ENCODE peak calls at places on chromosomes 1 and 21, in six cellular contexts. One of them, this sample, is unnamed.

GRCh38 chr1:40625476-40626382 is 39.8 kb downstream of the RIMS3 start:
- DNase-seq in adrenal gland: no peak
- DNase-seq in PC-3: peak
- DNase-seq in naive thymus-derived CD8-positive, alpha-beta T cell: no peak
- DNase-seq in stimulated activated CD8-positive, alpha-beta memory T cell treated with anti-CD3 and anti-CD28 coated beads, Interleukin-7, amount 100 ng/mL, for 1 hour: no peak
- DNase-seq in smooth muscle cell of the brain vasculature: no peak
- DNase-seq in this sample: no peak

GRCh38 chr1:68232354-68233148 is at the start of gene WLS:
- DNase-seq in naive thymus-derived CD8-positive, alpha-beta T cell: no peak
- DNase-seq in PC-3: peak
- DNase-seq in adrenal gland: peak
- DNase-seq in smooth muscle cell of the brain vasculature: peak
- DNase-seq in stimulated activated CD8-positive, alpha-beta memory T cell treated with anti-CD3 and anti-CD28 coated beads, Interleukin-7, amount 100 ng/mL, for 1 hour: no peak
- DNase-seq in this sample: peak

GRCh38 chr1:30668026-30668425 is 55.4 kb downstream of the MATN1 start:
- DNase-seq in adrenal gland: no peak
- DNase-seq in PC-3: peak
- DNase-seq in naive thymus-derived CD8-positive, alpha-beta T cell: no peak
- DNase-seq in stimulated activated CD8-positive, alpha-beta memory T cell treated with anti-CD3 and anti-CD28 coated beads, Interleukin-7, amount 100 ng/mL, for 1 hour: no peak
- DNase-seq in smooth muscle cell of the brain vasculature: no peak
- DNase-seq in this sample: peak

GRCh38 chr1:4626560-4627319 is 27.7 kb upstream of the AJAP1 start:
- DNase-seq in stimulated activated CD8-positive, alpha-beta memory T cell treated with anti-CD3 and anti-CD28 coated beads, Interleukin-7, amount 100 ng/mL, for 1 hour: no peak
- DNase-seq in adrenal gland: no peak
- DNase-seq in PC-3: no peak
- DNase-seq in naive thymus-derived CD8-positive, alpha-beta T cell: no peak
- DNase-seq in smooth muscle cell of the brain vasculature: no peak
- DNase-seq in this sample: no peak

GRCh38 chr1:93000751-93001175 is 39.5 kb upstream of the DIPK1A start:
- DNase-seq in PC-3: peak
- DNase-seq in naive thymus-derived CD8-positive, alpha-beta T cell: no peak
- DNase-seq in adrenal gland: no peak
- DNase-seq in stimulated activated CD8-positive, alpha-beta memory T cell treated with anti-CD3 and anti-CD28 coated beads, Interleukin-7, amount 100 ng/mL, for 1 hour: no peak
- DNase-seq in smooth muscle cell of the brain vasculature: no peak
- DNase-seq in this sample: no peak

GRCh38 chr1:176560681-176561080 is 97.7 kb downstream of the PAPPA2 start:
- DNase-seq in smooth muscle cell of the brain vasculature: no peak
- DNase-seq in adrenal gland: no peak
- DNase-seq in PC-3: no peak
- DNase-seq in stimulated activated CD8-positive, alpha-beta memory T cell treated with anti-CD3 and anti-CD28 coated beads, Interleukin-7, amount 100 ng/mL, for 1 hour: no peak
- DNase-seq in naive thymus-derived CD8-positive, alpha-beta T cell: no peak
- DNase-seq in this sample: no peak

GRCh38 chr1:161676958-161677689 is 14.2 kb downstream of the FCGR2B start:
- DNase-seq in adrenal gland: no peak
- DNase-seq in smooth muscle cell of the brain vasculature: no peak
- DNase-seq in naive thymus-derived CD8-positive, alpha-beta T cell: no peak
- DNase-seq in stimulated activated CD8-positive, alpha-beta memory T cell treated with anti-CD3 and anti-CD28 coated beads, Interleukin-7, amount 100 ng/mL, for 1 hour: no peak
- DNase-seq in PC-3: no peak
- DNase-seq in this sample: no peak

GRCh38 chr1:75345538-75346292 is 211.5 kb downstream of the LHX8 start:
- DNase-seq in PC-3: no peak
- DNase-seq in naive thymus-derived CD8-positive, alpha-beta T cell: no peak
- DNase-seq in stimulated activated CD8-positive, alpha-beta memory T cell treated with anti-CD3 and anti-CD28 coated beads, Interleukin-7, amount 100 ng/mL, for 1 hour: no peak
- DNase-seq in smooth muscle cell of the brain vasculature: no peak
- DNase-seq in adrenal gland: no peak
- DNase-seq in this sample: no peak

GRCh38 chr1:241396747-241397691 is 40.0 kb upstream of the RGS7 start:
- DNase-seq in stimulated activated CD8-positive, alpha-beta memory T cell treated with anti-CD3 and anti-CD28 coated beads, Interleukin-7, amount 100 ng/mL, for 1 hour: no peak
- DNase-seq in naive thymus-derived CD8-positive, alpha-beta T cell: no peak
- DNase-seq in PC-3: peak
- DNase-seq in smooth muscle cell of the brain vasculature: peak
- DNase-seq in adrenal gland: no peak
- DNase-seq in this sample: no peak

GRCh38 chr1:158181577-158181922 is 855 bp downstream of the CD1D start:
- DNase-seq in smooth muscle cell of the brain vasculature: no peak
- DNase-seq in adrenal gland: no peak
- DNase-seq in naive thymus-derived CD8-positive, alpha-beta T cell: no peak
- DNase-seq in stimulated activated CD8-positive, alpha-beta memory T cell treated with anti-CD3 and anti-CD28 coated beads, Interleukin-7, amount 100 ng/mL, for 1 hour: no peak
- DNase-seq in PC-3: no peak
- DNase-seq in this sample: no peak

GRCh38 chr1:7857951-7858350 is 5.1 kb upstream of the UTS2 start:
- DNase-seq in naive thymus-derived CD8-positive, alpha-beta T cell: no peak
- DNase-seq in smooth muscle cell of the brain vasculature: no peak
- DNase-seq in stimulated activated CD8-positive, alpha-beta memory T cell treated with anti-CD3 and anti-CD28 coated beads, Interleukin-7, amount 100 ng/mL, for 1 hour: no peak
- DNase-seq in adrenal gland: no peak
- DNase-seq in PC-3: peak
- DNase-seq in this sample: no peak

GRCh38 chr1:9183441-9183840 is 51.1 kb upstream of the H6PD start:
- DNase-seq in adrenal gland: no peak
- DNase-seq in stimulated activated CD8-positive, alpha-beta memory T cell treated with anti-CD3 and anti-CD28 coated beads, Interleukin-7, amount 100 ng/mL, for 1 hour: no peak
- DNase-seq in PC-3: no peak
- DNase-seq in naive thymus-derived CD8-positive, alpha-beta T cell: no peak
- DNase-seq in smooth muscle cell of the brain vasculature: no peak
- DNase-seq in this sample: no peak

GRCh38 chr1:9591669-9592509 is 3.2 kb downstream of the TMEM201 start:
- DNase-seq in adrenal gland: peak
- DNase-seq in PC-3: no peak
- DNase-seq in stimulated activated CD8-positive, alpha-beta memory T cell treated with anti-CD3 and anti-CD28 coated beads, Interleukin-7, amount 100 ng/mL, for 1 hour: no peak
- DNase-seq in naive thymus-derived CD8-positive, alpha-beta T cell: no peak
- DNase-seq in smooth muscle cell of the brain vasculature: no peak
- DNase-seq in this sample: no peak

GRCh38 chr1:15181564-15181963 is 28.0 kb downstream of the TMEM51 start:
- DNase-seq in naive thymus-derived CD8-positive, alpha-beta T cell: no peak
- DNase-seq in adrenal gland: no peak
- DNase-seq in smooth muscle cell of the brain vasculature: no peak
- DNase-seq in stimulated activated CD8-positive, alpha-beta memory T cell treated with anti-CD3 and anti-CD28 coated beads, Interleukin-7, amount 100 ng/mL, for 1 hour: no peak
- DNase-seq in PC-3: no peak
- DNase-seq in this sample: no peak

GRCh38 chr1:67323087-67323486 is 15.4 kb downstream of the IL12RB2 start:
- DNase-seq in naive thymus-derived CD8-positive, alpha-beta T cell: no peak
- DNase-seq in stimulated activated CD8-positive, alpha-beta memory T cell treated with anti-CD3 and anti-CD28 coated beads, Interleukin-7, amount 100 ng/mL, for 1 hour: no peak
- DNase-seq in smooth muscle cell of the brain vasculature: no peak
- DNase-seq in PC-3: no peak
- DNase-seq in adrenal gland: no peak
- DNase-seq in this sample: no peak

GRCh38 chr1:204075116-204075636 is 2.3 kb downstream of the SOX13 start:
- DNase-seq in adrenal gland: peak
- DNase-seq in stimulated activated CD8-positive, alpha-beta memory T cell treated with anti-CD3 and anti-CD28 coated beads, Interleukin-7, amount 100 ng/mL, for 1 hour: no peak
- DNase-seq in naive thymus-derived CD8-positive, alpha-beta T cell: no peak
- DNase-seq in PC-3: peak
- DNase-seq in smooth muscle cell of the brain vasculature: no peak
- DNase-seq in this sample: peak

GRCh38 chr1:152869808-152870419 is 8.2 kb upstream of the SMCP start:
- DNase-seq in smooth muscle cell of the brain vasculature: peak
- DNase-seq in adrenal gland: peak
- DNase-seq in naive thymus-derived CD8-positive, alpha-beta T cell: peak
- DNase-seq in stimulated activated CD8-positive, alpha-beta memory T cell treated with anti-CD3 and anti-CD28 coated beads, Interleukin-7, amount 100 ng/mL, for 1 hour: peak
- DNase-seq in PC-3: peak
- DNase-seq in this sample: peak

GRCh38 chr1:43659384-43659783 is 9.4 kb downstream of the KDM4A start:
- DNase-seq in naive thymus-derived CD8-positive, alpha-beta T cell: no peak
- DNase-seq in adrenal gland: no peak
- DNase-seq in smooth muscle cell of the brain vasculature: no peak
- DNase-seq in PC-3: no peak
- DNase-seq in stimulated activated CD8-positive, alpha-beta memory T cell treated with anti-CD3 and anti-CD28 coated beads, Interleukin-7, amount 100 ng/mL, for 1 hour: no peak
- DNase-seq in this sample: peak

GRCh38 chr1:56132520-56132919 is 446.8 kb downstream of the PLPP3 start:
- DNase-seq in adrenal gland: no peak
- DNase-seq in PC-3: no peak
- DNase-seq in smooth muscle cell of the brain vasculature: no peak
- DNase-seq in naive thymus-derived CD8-positive, alpha-beta T cell: no peak
- DNase-seq in stimulated activated CD8-positive, alpha-beta memory T cell treated with anti-CD3 and anti-CD28 coated beads, Interleukin-7, amount 100 ng/mL, for 1 hour: no peak
- DNase-seq in this sample: no peak

GRCh38 chr1:226599636-226600238 is 51.2 kb downstream of the STUM start:
- DNase-seq in adrenal gland: no peak
- DNase-seq in naive thymus-derived CD8-positive, alpha-beta T cell: no peak
- DNase-seq in smooth muscle cell of the brain vasculature: no peak
- DNase-seq in PC-3: no peak
- DNase-seq in stimulated activated CD8-positive, alpha-beta memory T cell treated with anti-CD3 and anti-CD28 coated beads, Interleukin-7, amount 100 ng/mL, for 1 hour: no peak
- DNase-seq in this sample: no peak

GRCh38 chr1:244865028-244865371 is 657 bp upstream of the HNRNPU start:
- DNase-seq in naive thymus-derived CD8-positive, alpha-beta T cell: no peak
- DNase-seq in stimulated activated CD8-positive, alpha-beta memory T cell treated with anti-CD3 and anti-CD28 coated beads, Interleukin-7, amount 100 ng/mL, for 1 hour: no peak
- DNase-seq in adrenal gland: peak
- DNase-seq in PC-3: no peak
- DNase-seq in smooth muscle cell of the brain vasculature: no peak
- DNase-seq in this sample: peak

GRCh38 chr1:180215856-180216625 is 14.0 kb upstream of the LHX4 start:
- DNase-seq in smooth muscle cell of the brain vasculature: no peak
- DNase-seq in naive thymus-derived CD8-positive, alpha-beta T cell: no peak
- DNase-seq in stimulated activated CD8-positive, alpha-beta memory T cell treated with anti-CD3 and anti-CD28 coated beads, Interleukin-7, amount 100 ng/mL, for 1 hour: no peak
- DNase-seq in PC-3: no peak
- DNase-seq in adrenal gland: no peak
- DNase-seq in this sample: no peak

GRCh38 chr1:114040273-114041043 is 61.2 kb downstream of the OLFML3 start:
- DNase-seq in PC-3: no peak
- DNase-seq in smooth muscle cell of the brain vasculature: no peak
- DNase-seq in stimulated activated CD8-positive, alpha-beta memory T cell treated with anti-CD3 and anti-CD28 coated beads, Interleukin-7, amount 100 ng/mL, for 1 hour: no peak
- DNase-seq in naive thymus-derived CD8-positive, alpha-beta T cell: no peak
- DNase-seq in adrenal gland: no peak
- DNase-seq in this sample: no peak

GRCh38 chr1:41498809-41499208 is 14.3 kb upstream of the EDN2 start:
- DNase-seq in smooth muscle cell of the brain vasculature: no peak
- DNase-seq in stimulated activated CD8-positive, alpha-beta memory T cell treated with anti-CD3 and anti-CD28 coated beads, Interleukin-7, amount 100 ng/mL, for 1 hour: no peak
- DNase-seq in PC-3: peak
- DNase-seq in adrenal gland: peak
- DNase-seq in naive thymus-derived CD8-positive, alpha-beta T cell: no peak
- DNase-seq in this sample: peak

GRCh38 chr1:116289219-116289618 is 83.8 kb upstream of the ATP1A1 start:
- DNase-seq in stimulated activated CD8-positive, alpha-beta memory T cell treated with anti-CD3 and anti-CD28 coated beads, Interleukin-7, amount 100 ng/mL, for 1 hour: no peak
- DNase-seq in adrenal gland: peak
- DNase-seq in naive thymus-derived CD8-positive, alpha-beta T cell: no peak
- DNase-seq in smooth muscle cell of the brain vasculature: no peak
- DNase-seq in PC-3: peak
- DNase-seq in this sample: no peak

GRCh38 chr1:8350914-8351684 is 33.2 kb downstream of the SLC45A1 start:
- DNase-seq in smooth muscle cell of the brain vasculature: no peak
- DNase-seq in naive thymus-derived CD8-positive, alpha-beta T cell: no peak
- DNase-seq in stimulated activated CD8-positive, alpha-beta memory T cell treated with anti-CD3 and anti-CD28 coated beads, Interleukin-7, amount 100 ng/mL, for 1 hour: no peak
- DNase-seq in PC-3: no peak
- DNase-seq in adrenal gland: no peak
- DNase-seq in this sample: no peak

GRCh38 chr1:7656821-7657220 is 114.3 kb upstream of the VAMP3 start:
- DNase-seq in stimulated activated CD8-positive, alpha-beta memory T cell treated with anti-CD3 and anti-CD28 coated beads, Interleukin-7, amount 100 ng/mL, for 1 hour: no peak
- DNase-seq in smooth muscle cell of the brain vasculature: no peak
- DNase-seq in naive thymus-derived CD8-positive, alpha-beta T cell: no peak
- DNase-seq in adrenal gland: no peak
- DNase-seq in PC-3: no peak
- DNase-seq in this sample: no peak

GRCh38 chr1:84271452-84272273 is 29.8 kb upstream of the SAMD13 start:
- DNase-seq in PC-3: peak
- DNase-seq in stimulated activated CD8-positive, alpha-beta memory T cell treated with anti-CD3 and anti-CD28 coated beads, Interleukin-7, amount 100 ng/mL, for 1 hour: no peak
- DNase-seq in smooth muscle cell of the brain vasculature: no peak
- DNase-seq in adrenal gland: no peak
- DNase-seq in naive thymus-derived CD8-positive, alpha-beta T cell: peak
- DNase-seq in this sample: peak

GRCh38 chr1:235102993-235103411 is 25.6 kb downstream of the TOMM20 start:
- DNase-seq in stimulated activated CD8-positive, alpha-beta memory T cell treated with anti-CD3 and anti-CD28 coated beads, Interleukin-7, amount 100 ng/mL, for 1 hour: no peak
- DNase-seq in naive thymus-derived CD8-positive, alpha-beta T cell: peak
- DNase-seq in adrenal gland: no peak
- DNase-seq in smooth muscle cell of the brain vasculature: no peak
- DNase-seq in PC-3: no peak
- DNase-seq in this sample: peak

GRCh38 chr1:115400891-115401290 is 62.8 kb upstream of the NGF start:
- DNase-seq in smooth muscle cell of the brain vasculature: no peak
- DNase-seq in naive thymus-derived CD8-positive, alpha-beta T cell: no peak
- DNase-seq in adrenal gland: no peak
- DNase-seq in stimulated activated CD8-positive, alpha-beta memory T cell treated with anti-CD3 and anti-CD28 coated beads, Interleukin-7, amount 100 ng/mL, for 1 hour: no peak
- DNase-seq in PC-3: peak
- DNase-seq in this sample: no peak

GRCh38 chr1:181100015-181100905 is 11.8 kb downstream of the IER5 start:
- DNase-seq in PC-3: peak
- DNase-seq in adrenal gland: no peak
- DNase-seq in smooth muscle cell of the brain vasculature: no peak
- DNase-seq in naive thymus-derived CD8-positive, alpha-beta T cell: no peak
- DNase-seq in stimulated activated CD8-positive, alpha-beta memory T cell treated with anti-CD3 and anti-CD28 coated beads, Interleukin-7, amount 100 ng/mL, for 1 hour: no peak
- DNase-seq in this sample: no peak

GRCh38 chr21:36981977-36982700 is 15.7 kb upstream of the HLCS start:
- DNase-seq in PC-3: no peak
- DNase-seq in stimulated activated CD8-positive, alpha-beta memory T cell treated with anti-CD3 and anti-CD28 coated beads, Interleukin-7, amount 100 ng/mL, for 1 hour: no peak
- DNase-seq in smooth muscle cell of the brain vasculature: no peak
- DNase-seq in adrenal gland: no peak
- DNase-seq in naive thymus-derived CD8-positive, alpha-beta T cell: no peak
- DNase-seq in this sample: no peak

GRCh38 chr1:154863702-154864174 is 6.3 kb downstream of the KCNN3 start:
- DNase-seq in PC-3: peak
- DNase-seq in adrenal gland: no peak
- DNase-seq in stimulated activated CD8-positive, alpha-beta memory T cell treated with anti-CD3 and anti-CD28 coated beads, Interleukin-7, amount 100 ng/mL, for 1 hour: no peak
- DNase-seq in smooth muscle cell of the brain vasculature: no peak
- DNase-seq in naive thymus-derived CD8-positive, alpha-beta T cell: no peak
- DNase-seq in this sample: peak

GRCh38 chr1:153565529-153566374 is at the start of gene S100A2:
- DNase-seq in smooth muscle cell of the brain vasculature: no peak
- DNase-seq in stimulated activated CD8-positive, alpha-beta memory T cell treated with anti-CD3 and anti-CD28 coated beads, Interleukin-7, amount 100 ng/mL, for 1 hour: no peak
- DNase-seq in naive thymus-derived CD8-positive, alpha-beta T cell: no peak
- DNase-seq in adrenal gland: peak
- DNase-seq in PC-3: peak
- DNase-seq in this sample: peak

GRCh38 chr1:202160377-202160940 is at the start of gene PTPN7:
- DNase-seq in adrenal gland: no peak
- DNase-seq in stimulated activated CD8-positive, alpha-beta memory T cell treated with anti-CD3 and anti-CD28 coated beads, Interleukin-7, amount 100 ng/mL, for 1 hour: peak
- DNase-seq in naive thymus-derived CD8-positive, alpha-beta T cell: peak
- DNase-seq in PC-3: no peak
- DNase-seq in smooth muscle cell of the brain vasculature: no peak
- DNase-seq in this sample: peak